ENCODE peak calls at places on chromosomes 7 and 10, in six cellular contexts. I is lower lobe of right lung; U is CD8-positive, alpha-beta T cell; Z is heart right ventricle; V is CD4-positive, CD25-positive, alpha-beta regulatory T cell; D is GM23248. S is an unnamed sample.

GRCh38 chr10:82942572-82943091 is 1067.6 kb downstream of the NRG3 start:
- DNase-seq in I (no peak), U (no peak), Z (no peak), V (no peak), D (peak; percentile 37), S (no peak)

GRCh38 chr7:80324032-80324431 is 187.8 kb downstream of the GNAT3 start:
- DNase-seq in I (no peak), U (no peak), Z (no peak), V (no peak), D (peak; percentile 75), S (no peak)

GRCh38 chr10:101940916-101941315 is 97.3 kb upstream of the KCNIP2 start:
- DNase-seq in I (no peak), U (no peak), Z (no peak), V (no peak), D (peak; percentile 41), S (no peak)

GRCh38 chr10:8042864-8043568 is 11.5 kb upstream of the GATA3 start:
- DNase-seq in I (no peak), U (no peak), Z (no peak), V (peak; percentile 9), D (no peak), S (no peak)

GRCh38 chr10:56928717-56929116 is 567.7 kb upstream of the ZWINT start:
- DNase-seq in I (no peak), U (no peak), Z (no peak), V (no peak), D (no peak), S (no peak)

GRCh38 chr7:106480616-106481031 is 180.3 kb downstream of the CCDC71L start:
- DNase-seq in I (no peak), U (no peak), Z (no peak), V (no peak), D (no peak), S (no peak)

GRCh38 chr7:46619723-46620310 is 698.7 kb upstream of the IGFBP3 start:
- DNase-seq in I (no peak), U (no peak), Z (no peak), V (no peak), D (no peak), S (no peak)

GRCh38 chr7:137850586-137850985 is 3.8 kb upstream of the DGKI start:
- DNase-seq in I (no peak), U (no peak), Z (no peak), V (no peak), D (peak; percentile 70), S (no peak)

GRCh38 chr7:26393855-26394254 is 102.2 kb downstream of the SNX10 start:
- DNase-seq in I (no peak), U (no peak), Z (no peak), V (no peak), D (no peak), S (no peak)

GRCh38 chr10:62594093-62594520 is 210.4 kb upstream of the ADO start:
- DNase-seq in I (peak; percentile 63), U (peak; percentile 28), Z (peak; percentile 45), V (peak; percentile 44), D (peak; percentile 73), S (no peak)

GRCh38 chr7:132441935-132442334 is 134.3 kb downstream of the PLXNA4 start:
- DNase-seq in I (no peak), U (no peak), Z (peak; percentile 34), V (no peak), D (no peak), S (no peak)

GRCh38 chr7:34087892-34088891 is 182.9 kb downstream of the BMPER start:
- DNase-seq in I (no peak), U (no peak), Z (no peak), V (no peak), D (peak; percentile 61), S (no peak)

GRCh38 chr10:124588736-124589451 is 127.3 kb downstream of the LHPP start:
- DNase-seq in I (no peak), U (no peak), Z (peak; percentile 68), V (no peak), D (peak; percentile 9), S (no peak)

GRCh38 chr7:91083855-91084644 is 180.2 kb upstream of the FZD1 start:
- DNase-seq in I (no peak), U (no peak), Z (peak; percentile 74), V (no peak), D (peak; percentile 41), S (no peak)

GRCh38 chr7:123292227-123292626 is 92.5 kb upstream of the SLC13A1 start:
- DNase-seq in I (no peak), U (no peak), Z (no peak), V (no peak), D (no peak), S (no peak)

DNA sequence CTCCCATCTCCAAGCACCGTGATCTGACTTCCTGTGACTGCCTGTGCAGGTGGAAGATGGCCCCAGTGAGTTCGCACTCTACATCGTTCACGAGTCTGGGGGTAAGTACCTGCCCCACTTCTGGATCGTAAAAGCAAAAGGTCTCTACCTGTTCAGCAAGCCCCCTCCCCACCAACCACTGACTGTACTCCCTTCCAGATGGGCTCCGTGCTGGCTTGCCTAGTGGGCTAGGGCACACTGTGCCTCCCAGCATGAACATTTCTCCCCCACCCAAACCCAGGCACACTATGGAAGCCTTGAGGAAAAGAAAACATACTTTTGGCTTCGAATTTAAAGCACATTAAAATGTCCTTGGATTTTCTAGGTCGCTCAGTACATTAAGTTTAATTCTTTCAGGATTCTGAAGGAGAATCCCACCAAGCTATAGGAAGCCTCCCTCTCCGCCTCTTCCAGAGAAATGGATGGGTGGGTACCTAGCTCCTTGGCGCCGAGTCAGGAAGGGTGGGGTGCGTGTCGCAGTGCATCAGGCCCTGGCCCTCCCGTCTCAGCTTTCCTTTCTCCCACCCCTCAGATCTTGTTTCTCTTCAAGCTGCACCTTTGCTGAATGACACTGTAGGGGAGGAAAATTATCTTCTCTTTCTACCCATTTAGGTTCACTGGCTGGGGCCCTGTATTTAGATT is 11.0 kb upstream of the ZNF22 start:
- DNase-seq in I (no peak), U (no peak), Z (no peak), V (no peak), D (no peak), S (peak; percentile 60)
- H3K27ac ChIP-seq in I (peak overlapping the region; percentile 41), U (no peak overlapping the region), Z (peak overlapping the region; percentile 95), V (no peak overlapping the region), D (no peak overlapping the region), S (no peak overlapping the region)

GRCh38 chr10:97018251-97019212 is 167.2 kb downstream of the SLIT1 start:
- DNase-seq in I (no peak), U (no peak), Z (no peak), V (no peak), D (no peak), S (no peak)
- H3K4me3 ChIP-seq in I (no peak overlapping the region), U (no peak overlapping the region), Z (no peak overlapping the region), V (no peak overlapping the region), D (no peak overlapping the region), S (no peak overlapping the region)

GRCh38 chr10:42859256-42859655 is 76.7 kb downstream of the BMS1 start:
- DNase-seq in I (no peak), U (no peak), Z (no peak), V (no peak), D (no peak), S (no peak)
- H3K27ac ChIP-seq in I (no peak overlapping the region), U (no peak overlapping the region), Z (no peak overlapping the region), V (no peak overlapping the region), D (no peak overlapping the region), S (no peak overlapping the region)

GRCh38 chr7:99141334-99141733 is 2.6 kb downstream of the SMURF1 start:
- DNase-seq in I (no peak), U (no peak), Z (no peak), V (peak; percentile 45), D (peak; percentile 31), S (no peak)

GRCh38 chr7:99143522-99143852 is 421 bp downstream of the SMURF1 start:
- DNase-seq in I (no peak), U (no peak), Z (no peak), V (no peak), D (no peak), S (no peak)

GRCh38 chr7:99143853-99144672 is at the start of gene SMURF1:
- DNase-seq in I (peak; percentile 80), U (peak; percentile 67), Z (peak; percentile 62), V (peak; percentile 76), D (peak; percentile 89), S (peak; percentile 85)

GRCh38 chr7:99141756-99142726 is 1.9 kb downstream of the SMURF1 start:
- DNase-seq in I (peak; percentile 63), U (peak; percentile 54), Z (peak; percentile 67), V (peak; percentile 68), D (peak; percentile 82), S (peak; percentile 83)

DNA sequence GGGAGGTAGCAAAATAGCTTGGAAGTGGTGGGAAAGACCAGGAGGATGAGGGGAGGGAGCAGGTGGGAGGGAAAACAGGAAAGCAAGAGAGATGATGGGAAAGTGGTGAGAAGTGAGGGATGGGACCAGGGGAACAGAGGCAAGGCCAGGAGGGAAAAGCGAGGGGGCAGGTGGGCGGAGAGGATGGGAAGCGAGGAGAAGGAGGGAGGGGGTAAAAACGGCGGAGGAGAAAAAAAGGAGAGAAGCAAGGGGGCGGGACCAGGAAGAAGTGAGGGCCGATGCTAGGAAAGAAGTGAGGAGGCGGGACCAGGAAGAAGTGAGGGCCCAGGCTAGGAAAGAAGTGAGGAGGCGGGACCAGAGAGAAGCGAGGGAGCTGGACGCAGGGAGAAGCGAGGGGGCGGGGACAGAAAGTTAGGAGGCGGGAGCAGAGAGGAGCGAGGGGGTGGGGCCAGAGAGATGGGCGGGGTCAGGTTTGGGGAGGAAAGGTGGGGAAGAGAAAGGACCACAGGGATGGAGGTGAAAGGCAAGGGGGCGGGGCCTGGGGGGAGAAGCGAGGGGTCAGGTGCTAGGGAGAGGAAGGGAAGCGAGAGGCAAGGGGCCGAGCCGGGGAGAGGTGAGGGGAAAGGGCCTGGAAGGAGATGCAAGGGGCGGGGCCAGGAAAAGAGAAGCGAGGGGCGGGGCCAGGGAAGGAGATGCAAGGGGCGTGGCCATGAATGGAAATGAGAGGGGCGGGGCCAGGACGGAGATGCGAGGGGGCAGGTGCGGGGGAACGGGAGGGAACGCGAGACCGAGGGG is 984 bp downstream of the SMURF1 start:
- DNase-seq in I (peak; percentile 97), U (peak; percentile 79), Z (peak; percentile 94), V (peak; percentile 87), D (peak; percentile 100), S (peak; percentile 95)
- H3K4me3 ChIP-seq in I (peak overlapping the region; percentile 90), U (peak overlapping the region; percentile 40), Z (peak overlapping the region; percentile 90), V (peak overlapping the region; percentile 70), D (peak overlapping the region; percentile 84), S (peak overlapping the region; percentile 100)

S was measured in coronary artery.